ENCODE peak calls at places on chromosome 16, in four cellular contexts. One of them, this sample, is unnamed.

GRCh38 chr16:1510941-1511351 is 17.8 kb downstream of the TELO2 start:
- DNase-seq in BE2C: no peak
- DNase-seq in EL: no peak
- DNase-seq in NAMALWA: no peak
- DNase-seq in this sample: no peak

GRCh38 chr16:68275611-68276191 is 11.4 kb downstream of the SLC7A6 start:
- DNase-seq in BE2C: no peak
- DNase-seq in NAMALWA: peak; percentile 33
- DNase-seq in EL: no peak
- DNase-seq in this sample: no peak

GRCh38 chr16:21116148-21116693 is 34.4 kb downstream of the DNAH3 start:
- DNase-seq in BE2C: no peak
- DNase-seq in EL: no peak
- DNase-seq in NAMALWA: peak; percentile 88
- DNase-seq in this sample: peak; percentile 55

GRCh38 chr16:16086653-16087446 is 136.4 kb downstream of the ABCC6 start:
- DNase-seq in NAMALWA: no peak
- DNase-seq in EL: no peak
- DNase-seq in BE2C: no peak
- DNase-seq in this sample: no peak

GRCh38 chr16:89922884-89923639 is at the start of gene TUBB3:
- DNase-seq in NAMALWA: peak; percentile 88
- DNase-seq in BE2C: peak; percentile 94
- DNase-seq in EL: peak; percentile 85
- DNase-seq in this sample: peak; percentile 87

GRCh38 chr16:86786338-86786737 is 208.0 kb downstream of the FOXL1 start:
- DNase-seq in EL: no peak
- DNase-seq in NAMALWA: no peak
- DNase-seq in BE2C: no peak
- DNase-seq in this sample: no peak

GRCh38 chr16:58280846-58281301 is 14.0 kb downstream of the PRSS54 start:
- DNase-seq in EL: peak; percentile 21
- DNase-seq in BE2C: peak; percentile 20
- DNase-seq in NAMALWA: no peak
- DNase-seq in this sample: no peak

GRCh38 chr16:12081048-12081404 is 104.5 kb downstream of the SNX29 start:
- DNase-seq in EL: no peak
- DNase-seq in BE2C: no peak
- DNase-seq in NAMALWA: no peak
- DNase-seq in this sample: no peak

GRCh38 chr16:79092846-79093245 is 507.7 kb downstream of the MAF start:
- DNase-seq in EL: no peak
- DNase-seq in BE2C: no peak
- DNase-seq in NAMALWA: no peak
- DNase-seq in this sample: no peak

GRCh38 chr16:29912087-29912486 is 11.8 kb downstream of the ASPHD1 start:
- DNase-seq in NAMALWA: no peak
- DNase-seq in BE2C: no peak
- DNase-seq in EL: no peak
- DNase-seq in this sample: no peak

GRCh38 chr16:68144008-68144407 is 58.8 kb downstream of the NFATC3 start:
- DNase-seq in EL: no peak
- DNase-seq in NAMALWA: no peak
- DNase-seq in BE2C: no peak
- DNase-seq in this sample: no peak

GRCh38 chr16:85557083-85557975 is 55.8 kb upstream of the GSE1 start:
- DNase-seq in NAMALWA: peak; percentile 60
- DNase-seq in EL: peak; percentile 29
- DNase-seq in BE2C: no peak
- DNase-seq in this sample: no peak

GRCh38 chr16:76345093-76345735 is 68.0 kb downstream of the CNTNAP4 start:
- DNase-seq in EL: no peak
- DNase-seq in BE2C: peak; percentile 19
- DNase-seq in NAMALWA: no peak
- DNase-seq in this sample: no peak

GRCh38 chr16:67632415-67633172 is 12.3 kb upstream of the CARMIL2 start:
- DNase-seq in NAMALWA: no peak
- DNase-seq in BE2C: no peak
- DNase-seq in EL: no peak
- DNase-seq in this sample: no peak

GRCh38 chr16:85504242-85504641 is 108.9 kb upstream of the GSE1 start:
- DNase-seq in NAMALWA: no peak
- DNase-seq in EL: no peak
- DNase-seq in BE2C: no peak
- DNase-seq in this sample: no peak

GRCh38 chr16:1771072-1771863 is at the start of gene NME3:
- DNase-seq in EL: peak; percentile 70
- DNase-seq in BE2C: peak; percentile 77
- DNase-seq in NAMALWA: peak; percentile 69
- DNase-seq in this sample: peak; percentile 71

GRCh38 chr16:2023098-2023925 is 3.4 kb upstream of the NHERF2 start:
- DNase-seq in BE2C: peak; percentile 93
- DNase-seq in EL: peak; percentile 85
- DNase-seq in NAMALWA: peak; percentile 92
- DNase-seq in this sample: peak; percentile 93

GRCh38 chr16:10577305-10578202 is 2.8 kb downstream of the EMP2 start:
- DNase-seq in NAMALWA: no peak
- DNase-seq in BE2C: no peak
- DNase-seq in EL: no peak
- DNase-seq in this sample: no peak

GRCh38 chr16:1812732-1813163 is 13.9 kb downstream of the HAGH start:
- DNase-seq in BE2C: peak; percentile 79
- DNase-seq in EL: peak; percentile 38
- DNase-seq in NAMALWA: peak; percentile 26
- DNase-seq in this sample: peak; percentile 85

GRCh38 chr16:24936151-24936550 is 79.0 kb downstream of the ARHGAP17 start:
- DNase-seq in EL: no peak
- DNase-seq in NAMALWA: no peak
- DNase-seq in BE2C: no peak
- DNase-seq in this sample: peak; percentile 62